ENCODE peak calls at places on chromosomes 7 and 10, in eight cellular contexts. I is AG04449; H is fibroblast of the aortic adventitia; W is right lobe of liver; R is activated CD4-positive, alpha-beta T cell treated with anti-CD3 and anti-CD28 coated beads, Interleukin-2, amount 10 ng/mL, durations not matched to agents 7 days and 5 days; V is activated naive CD8-positive, alpha-beta T cell treated with anti-CD3 and anti-CD28 coated beads, Interleukin-2, amount 50 U/mL, for 16 hours; F is renal cortical epithelial cell; M is stimulated activated CD8-positive, alpha-beta memory T cell treated with anti-CD3 and anti-CD28 coated beads, Interleukin-2, amount 100 ng/mL, for 48 hours. J is an unnamed sample.

GRCh38 chr10:93206652-93207051 is 133.0 kb downstream of the CYP26A1 start:
- DNase-seq in I (no peak), H (no peak), W (no peak), R (no peak), V (no peak), F (no peak), M (no peak), J (no peak)

GRCh38 chr10:3274414-3274813 is 101.8 kb upstream of the PITRM1 start:
- DNase-seq in I (no peak), H (no peak), W (no peak), R (no peak), V (no peak), F (no peak), M (no peak), J (no peak)

GRCh38 chr10:21340341-21340740 is 185.1 kb downstream of the SKIDA1 start:
- DNase-seq in I (no peak), H (no peak), W (no peak), R (no peak), V (no peak), F (no peak), M (no peak), J (no peak)

GRCh38 chr7:149781921-149782320 is 8.5 kb upstream of the ZNF467 start:
- DNase-seq in I (no peak), H (no peak), W (no peak), R (no peak), V (no peak), F (no peak), M (no peak), J (no peak)

GRCh38 chr10:7941576-7941975 is 112.9 kb upstream of the GATA3 start:
- DNase-seq in I (no peak), H (no peak), W (no peak), R (no peak), V (no peak), F (no peak), M (no peak), J (no peak)

GRCh38 chr10:73497623-73498022 is 1.8 kb upstream of the PPP3CB start:
- DNase-seq in I (no peak), H (no peak), W (no peak), R (no peak), V (no peak), F (no peak), M (no peak), J (no peak)

GRCh38 chr7:54546081-54546985 is 4.2 kb downstream of the VSTM2A start:
- DNase-seq in I (no peak), H (no peak), W (no peak), R (no peak), V (no peak), F (no peak), M (no peak), J (no peak)

GRCh38 chr10:20185116-20185515 is 368.9 kb downstream of the PLXDC2 start:
- DNase-seq in I (no peak), H (no peak), W (no peak), R (no peak), V (no peak), F (peak), M (no peak), J (no peak)

GRCh38 chr7:73570977-73571376 is 7.4 kb downstream of the TBL2 start:
- DNase-seq in I (no peak), H (no peak), W (no peak), R (no peak), V (no peak), F (no peak), M (no peak), J (no peak)

GRCh38 chr10:86100581-86101061 is 266.0 kb downstream of the GRID1 start:
- DNase-seq in I (no peak), H (peak), W (no peak), R (peak), V (no peak), F (peak), M (no peak), J (peak)

GRCh38 chr7:100584046-100584676 is 1.8 kb downstream of the LRCH4 start:
- DNase-seq in I (no peak), H (no peak), W (no peak), R (no peak), V (no peak), F (no peak), M (no peak), J (no peak)